ENCODE peak calls at places on chromosome X, in four cellular contexts. X is thoracic aorta; J is iPS DF 6.9; C is CD4-positive, alpha-beta T cell. V is an unnamed sample. For H3K27me3, the result is how much of the 10 kb centered on the place peaks cover.

GRCh38 chrX:22314692-22315091 is 42.0 kb downstream of the CBLL2 start:
- DNase-seq in X (no peak), J (no peak), C (no peak), V (no peak)

GRCh38 chrX:136907626-136908025 is 27.1 kb upstream of the RBMX start:
- DNase-seq in X (no peak), J (no peak), C (no peak), V (peak)

GRCh38 chrX:107676559-107677378 is 48.5 kb downstream of the PRPS1 start:
- DNase-seq in X (peak), J (no peak), C (no peak), V (peak)

GRCh38 chrX:30741545-30741944 is 88.3 kb downstream of the GK start:
- DNase-seq in X (no peak), J (no peak), C (no peak), V (no peak)

GRCh38 chrX:25427873-25428555 is 412.2 kb upstream of the ARX start:
- DNase-seq in X (no peak), J (peak), C (no peak), V (no peak)

GRCh38 chrX:55754861-55755294 is 37.3 kb downstream of the RRAGB start:
- DNase-seq in X (no peak), J (no peak), C (no peak), V (no peak)

GRCh38 chrX:129310000-129310399 is 213.3 kb downstream of the SMARCA1 start:
- DNase-seq in X (no peak), J (no peak), C (no peak), V (no peak)

GRCh38 chrX:19386679-19387078 is 43.0 kb downstream of the PDHA1 start:
- DNase-seq in X (no peak), J (no peak), C (no peak), V (no peak)

GRCh38 chrX:12948495-12948894 is 26.4 kb upstream of the TMSB4X start:
- DNase-seq in X (no peak), J (no peak), C (no peak), V (no peak)

GRCh38 chrX:100819534-100819836 is 706 bp upstream of the CSTF2 start:
- DNase-seq in X (no peak), J (no peak), C (no peak), V (no peak)

GRCh38 chrX:149314031-149314430 is 191.1 kb downstream of the IDS start:
- DNase-seq in X (no peak), J (no peak), C (no peak), V (no peak)

GRCh38 chrX:96564595-96564994 is 120.0 kb upstream of the DIAPH2 start:
- DNase-seq in X (no peak), J (no peak), C (no peak), V (no peak)

GRCh38 chrX:18861436-18861950 is 122.4 kb downstream of the PHKA2 start:
- DNase-seq in X (no peak), J (no peak), C (no peak), V (no peak)

GRCh38 chrX:100654256-100654655 is 10.3 kb downstream of the SRPX2 start:
- DNase-seq in X (no peak), J (no peak), C (no peak), V (no peak)

GRCh38 chrX:41634284-41634683 is 54.5 kb upstream of the GPR34 start:
- DNase-seq in X (no peak), J (no peak), C (no peak), V (peak)

GRCh38 chrX:16839852-16840460 is 30.2 kb downstream of the RBBP7 start:
- DNase-seq in X (no peak), J (no peak), C (no peak), V (peak)

GRCh38 chrX:136963973-136964372 is 69.8 kb downstream of the GPR101 start:
- DNase-seq in X (no peak), J (no peak), C (no peak), V (no peak)

GRCh38 chrX:15468036-15468435 is 25.1 kb downstream of the PIR start:
- DNase-seq in X (peak), J (no peak), C (no peak), V (peak)

GRCh38 chrX:1389181-1389992 is 2.5 kb downstream of the SLC25A6 start:
- DNase-seq in X (no peak), J (no peak), C (no peak), V (no peak)

GRCh38 chrX:136797787-136798186 is 17.1 kb upstream of the ARHGEF6 start:
- DNase-seq in X (no peak), J (no peak), C (no peak), V (no peak)

GRCh38 chrX:127578395-127578794 is 473.8 kb downstream of the ACTRT1 start:
- DNase-seq in X (no peak), J (no peak), C (no peak), V (no peak)

GRCh38 chrX:23779025-23779424 is 3.9 kb upstream of the SAT1 start:
- DNase-seq in X (no peak), J (no peak), C (no peak), V (no peak)

GRCh38 chrX:9327747-9328145 is 137.1 kb upstream of the TBL1X start:
- DNase-seq in X (no peak), J (no peak), C (no peak), V (no peak)

GRCh38 chrX:133849676-133850075 is 135.7 kb downstream of the GPC3 start:
- DNase-seq in X (no peak), J (no peak), C (no peak), V (no peak)

GRCh38 chrX:66914082-66914481 is 275.2 kb upstream of the EDA2R start:
- DNase-seq in X (peak), J (peak), C (no peak), V (peak)

GRCh38 chrX:1521459-1521956 is 15.5 kb downstream of the P2RY8 start:
- DNase-seq in X (no peak), J (peak), C (no peak), V (no peak)

GRCh38 chrX:16076834-16077233 is 46.5 kb upstream of the GRPR start:
- DNase-seq in X (no peak), J (no peak), C (no peak), V (no peak)

GRCh38 chrX:38806054-38806389 is 4.8 kb downstream of the MID1IP1 start:
- DNase-seq in X (no peak), J (no peak), C (no peak), V (peak)

GRCh38 chrX:6226053-6226645 is 2.5 kb downstream of the NLGN4X start:
- DNase-seq in X (no peak), J (no peak), C (no peak), V (no peak)

GRCh38 chrX:114581528-114582263 is 2.2 kb upstream of the HTR2C start:
- DNase-seq in X (no peak), J (no peak), C (no peak), V (no peak)

GRCh38 chrX:102345916-102346315 is 93.9 kb downstream of the NXF2B start:
- DNase-seq in X (peak), J (no peak), C (peak), V (no peak)

GRCh38 chrX:19842542-19842941 is 44.9 kb downstream of the SH3KBP1 start:
- DNase-seq in X (no peak), J (no peak), C (no peak), V (no peak)

GRCh38 chrX:25296850-25297249 is 281.1 kb upstream of the ARX start:
- DNase-seq in X (no peak), J (no peak), C (no peak), V (no peak)

GRCh38 chrX:72545990-72546389 is 26.7 kb downstream of the HDAC8 start:
- DNase-seq in X (no peak), J (no peak), C (no peak), V (no peak)

GRCh38 chrX:14039344-14039743 is 9.7 kb upstream of the GEMIN8 start:
- DNase-seq in X (no peak), J (no peak), C (peak), V (no peak)

GRCh38 chrX:47358387-47359065 is 11.9 kb upstream of the ZNF157 start:
- DNase-seq in X (no peak), J (no peak), C (no peak), V (no peak)

GRCh38 chrX:10989386-10989785 is 121.7 kb upstream of the HCCS start:
- DNase-seq in X (no peak), J (no peak), C (no peak), V (no peak)

GRCh38 chrX:10990418-10990817 is 120.7 kb upstream of the HCCS start:
- DNase-seq in X (no peak), J (no peak), C (no peak), V (no peak)

GRCh38 chrX:10992110-10992509 is 119.0 kb upstream of the HCCS start:
- DNase-seq in X (no peak), J (no peak), C (no peak), V (no peak)

GRCh38 chrX:10986616-10987015 is 124.5 kb upstream of the HCCS start:
- DNase-seq in X (no peak), J (no peak), C (no peak), V (no peak)

DNA sequence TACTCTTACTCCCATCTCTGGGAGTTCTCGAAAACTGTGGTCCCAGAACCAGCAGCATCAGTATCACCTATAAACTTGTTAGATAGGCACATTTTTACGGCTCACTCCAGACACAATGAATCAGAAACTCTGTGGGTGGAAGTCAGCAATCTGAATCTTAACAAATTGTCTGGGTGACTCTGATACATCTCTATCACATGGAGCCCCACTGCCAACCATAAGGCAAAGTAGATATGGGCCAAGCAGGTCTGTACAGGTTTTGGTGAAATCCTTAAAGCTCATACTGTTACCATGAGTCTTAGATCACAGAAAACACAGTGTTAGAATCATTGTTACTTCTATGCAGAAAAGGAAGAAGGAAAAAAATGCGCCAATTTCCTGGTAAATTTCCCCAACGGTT is 122.5 kb upstream of the HCCS start:
- DNase-seq in X (no peak), J (no peak), C (no peak), V (no peak)
- H3K27me3 ChIP-seq in X (under half), J (under half), C (under half), V (under half)

GRCh38 chrX:80708781-80709180 is 100.9 kb downstream of the BRWD3 start:
- DNase-seq in X (no peak), J (no peak), C (no peak), V (no peak)

GRCh38 chrX:80705379-80705778 is 104.3 kb downstream of the BRWD3 start:
- DNase-seq in X (no peak), J (no peak), C (no peak), V (no peak)
- H3K27me3 ChIP-seq in X (under half), J (under half), C (under half), V (under half)

GRCh38 chrX:40102393-40103381 is 4.9 kb upstream of the BCOR start:
- DNase-seq in X (no peak), J (no peak), C (no peak), V (no peak)
- H3K27me3 ChIP-seq in X (under half), J (under half), C (under half), V (under half)

GRCh38 chrX:78329486-78329885 is 2.1 kb upstream of the CYSLTR1 start:
- DNase-seq in X (no peak), J (no peak), C (no peak), V (no peak)

GRCh38 chrX:78331708-78332107 is 4.3 kb upstream of the CYSLTR1 start:
- DNase-seq in X (no peak), J (no peak), C (no peak), V (no peak)

GRCh38 chrX:78330068-78330467 is 2.7 kb upstream of the CYSLTR1 start:
- DNase-seq in X (no peak), J (no peak), C (no peak), V (no peak)

GRCh38 chrX:78330540-78330939 is 3.1 kb upstream of the CYSLTR1 start:
- DNase-seq in X (no peak), J (no peak), C (no peak), V (no peak)

GRCh38 chrX:78327370-78328048 is at the start of gene CYSLTR1:
- DNase-seq in X (no peak), J (no peak), C (no peak), V (no peak)
- H3K27me3 ChIP-seq in X (under half), J (under half), C (under half), V (under half)

DNA sequence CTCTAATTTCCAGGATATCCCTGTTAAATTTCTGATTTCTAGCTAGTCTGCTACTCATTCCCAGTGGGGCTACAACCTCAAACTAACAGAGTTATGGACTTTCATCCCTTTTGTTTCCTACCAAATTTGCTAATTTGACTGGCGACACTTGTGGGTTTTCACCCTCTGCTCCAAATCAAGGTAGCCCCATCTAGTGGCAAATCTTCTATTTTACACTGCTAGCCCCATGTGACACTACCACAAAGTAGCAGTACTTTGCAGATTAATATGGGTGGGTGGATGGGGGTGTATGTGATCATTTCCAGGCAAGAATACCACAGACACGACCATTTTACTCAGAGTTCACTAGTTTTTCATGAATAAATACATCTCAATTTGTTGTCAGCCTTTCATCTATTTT is 150.3 kb downstream of the MSL3 start:
- DNase-seq in X (no peak), J (no peak), C (no peak), V (no peak)
- H3K27me3 ChIP-seq in X (under half), J (under half), C (under half), V (under half)

DNA sequence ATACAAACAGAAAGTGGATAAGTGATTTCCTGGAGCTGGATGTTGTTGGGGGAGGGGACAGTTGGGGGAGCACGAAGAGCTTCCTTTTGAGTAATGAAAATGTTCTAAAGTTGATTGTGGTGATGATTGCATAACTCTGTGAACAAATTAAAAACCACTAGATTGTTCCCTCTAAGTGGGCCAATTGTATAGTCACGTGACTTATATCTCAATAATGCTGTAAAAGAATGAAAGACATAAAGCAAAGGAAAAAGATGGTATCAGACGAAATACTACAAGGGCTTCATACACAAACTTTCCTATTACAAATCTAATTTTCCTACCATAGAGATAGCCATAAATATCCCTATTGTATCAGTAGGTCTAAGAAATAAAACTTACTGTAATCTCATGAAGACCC is 2.7 kb downstream of the CT55 start:
- DNase-seq in X (no peak), J (no peak), C (no peak), V (no peak)
- H3K27me3 ChIP-seq in X (under half), J (under half), C (under half), V (under half)